ENCODE peak calls at places on chromosome 15, in six cellular contexts. Z is K562, Y is HCT116, B is H1, Q is HepG2, M is GM12878. D is an unnamed sample.

GRCh38 chr15:74433592-74434259 is at the start of gene SEMA7A:
- DNase-seq in Z (peak), Y (peak), B (peak), Q (peak), M (peak), D (peak)

GRCh38 chr15:73270366-73271097 is 98.2 kb downstream of the HCN4 start:
- DNase-seq in Z (no peak), Y (no peak), B (no peak), Q (peak), M (no peak), D (no peak)

GRCh38 chr15:27673766-27674445 is 425.2 kb downstream of the OCA2 start:
- DNase-seq in Z (no peak), Y (no peak), B (no peak), Q (no peak), M (no peak), D (no peak)

GRCh38 chr15:25242166-25242879 is 196.5 kb downstream of the UBE3A start:
- DNase-seq in Z (no peak), Y (no peak), B (no peak), Q (no peak), M (no peak), D (no peak)

GRCh38 chr15:82532991-82533481 is 7.2 kb downstream of the RPS17 start:
- DNase-seq in Z (no peak), Y (no peak), B (peak), Q (no peak), M (no peak), D (no peak)

GRCh38 chr15:82044373-82045178 is 1.2 kb downstream of the MEX3B start:
- DNase-seq in Z (no peak), Y (no peak), B (peak), Q (no peak), M (no peak), D (peak)

GRCh38 chr15:47961401-47962090 is 159.2 kb upstream of the SLC24A5 start:
- DNase-seq in Z (no peak), Y (no peak), B (no peak), Q (no peak), M (peak), D (no peak)

GRCh38 chr15:61736792-61737191 is 323.5 kb downstream of the VPS13C start:
- DNase-seq in Z (no peak), Y (no peak), B (no peak), Q (no peak), M (no peak), D (no peak)

GRCh38 chr15:42145546-42146455 is 10.6 kb downstream of the PLA2G4F start:
- DNase-seq in Z (no peak), Y (no peak), B (no peak), Q (no peak), M (no peak), D (no peak)

GRCh38 chr15:64828985-64829384 is 3.5 kb upstream of the PIF1 start:
- DNase-seq in Z (no peak), Y (peak), B (no peak), Q (no peak), M (no peak), D (no peak)

GRCh38 chr15:73024161-73024560 is 28.1 kb upstream of the NEO1 start:
- DNase-seq in Z (no peak), Y (no peak), B (no peak), Q (no peak), M (no peak), D (no peak)

GRCh38 chr15:87416591-87417257 is 839.8 kb downstream of the NTRK3 start:
- DNase-seq in Z (no peak), Y (no peak), B (no peak), Q (no peak), M (no peak), D (no peak)

GRCh38 chr15:77714555-77714954 is 81.8 kb upstream of the LINGO1 start:
- DNase-seq in Z (no peak), Y (no peak), B (no peak), Q (no peak), M (no peak), D (no peak)

GRCh38 chr15:65917407-65917756 is 48.1 kb downstream of the RAB11A start:
- DNase-seq in Z (no peak), Y (no peak), B (no peak), Q (no peak), M (no peak), D (no peak)

GRCh38 chr15:45522931-45523331 is 376 bp upstream of the SLC30A4 start:
- DNase-seq in Z (no peak), Y (no peak), B (no peak), Q (no peak), M (no peak), D (peak)

GRCh38 chr15:52784799-52785671 is 5.1 kb downstream of the ONECUT1 start:
- DNase-seq in Z (no peak), Y (no peak), B (peak), Q (peak), M (no peak), D (no peak)

GRCh38 chr15:40291088-40291574 is 8.3 kb upstream of the ANKRD63 start:
- DNase-seq in Z (peak), Y (no peak), B (peak), Q (no peak), M (no peak), D (peak)

GRCh38 chr15:92494791-92495190 is 101.1 kb downstream of the ST8SIA2 start:
- DNase-seq in Z (no peak), Y (no peak), B (peak), Q (no peak), M (no peak), D (no peak)

GRCh38 chr15:90035095-90035834 is 34.1 kb downstream of the ZNF710 start:
- DNase-seq in Z (no peak), Y (no peak), B (no peak), Q (peak), M (no peak), D (peak)

GRCh38 chr15:40354408-40355171 is 3.4 kb upstream of the DISP2 start:
- DNase-seq in Z (peak), Y (no peak), B (peak), Q (no peak), M (no peak), D (peak)

GRCh38 chr15:61906961-61907752 is 153.1 kb downstream of the VPS13C start:
- DNase-seq in Z (no peak), Y (no peak), B (no peak), Q (peak), M (no peak), D (no peak)

GRCh38 chr15:62533687-62534086 is 368.6 kb upstream of the C2CD4B start:
- DNase-seq in Z (no peak), Y (no peak), B (no peak), Q (no peak), M (no peak), D (no peak)

GRCh38 chr15:70422342-70422741 is 324.6 kb upstream of the TLE3 start:
- DNase-seq in Z (no peak), Y (no peak), B (no peak), Q (no peak), M (no peak), D (no peak)

GRCh38 chr15:74959643-74959939 is 3.0 kb upstream of the RPP25 start:
- DNase-seq in Z (peak), Y (no peak), B (no peak), Q (no peak), M (no peak), D (no peak)

GRCh38 chr15:55319537-55320325 is 709 bp downstream of the PIGB start:
- DNase-seq in Z (peak), Y (no peak), B (no peak), Q (no peak), M (peak), D (no peak)

GRCh38 chr15:53559364-53560253 is 199.9 kb downstream of the WDR72 start:
- DNase-seq in Z (no peak), Y (no peak), B (no peak), Q (peak), M (no peak), D (no peak)

GRCh38 chr15:48459571-48460461 is 128.6 kb downstream of the DUT start:
- DNase-seq in Z (no peak), Y (peak), B (no peak), Q (no peak), M (no peak), D (peak)

GRCh38 chr15:43134157-43134637 is 811 bp downstream of the TMEM62 start:
- DNase-seq in Z (peak), Y (no peak), B (no peak), Q (no peak), M (no peak), D (peak)

GRCh38 chr15:58362262-58362922 is 69.4 kb upstream of the LIPC start:
- DNase-seq in Z (no peak), Y (no peak), B (no peak), Q (no peak), M (no peak), D (no peak)

GRCh38 chr15:24848050-24848449 is 106.7 kb upstream of the SNRPN start:
- DNase-seq in Z (no peak), Y (no peak), B (no peak), Q (no peak), M (no peak), D (peak)

GRCh38 chr15:22855791-22856190 is 17.3 kb downstream of the NIPA2 start:
- DNase-seq in Z (no peak), Y (no peak), B (no peak), Q (no peak), M (no peak), D (no peak)

GRCh38 chr15:33067456-33067855 is 127.1 kb downstream of the FMN1 start:
- DNase-seq in Z (no peak), Y (no peak), B (no peak), Q (no peak), M (no peak), D (no peak)

DNA sequence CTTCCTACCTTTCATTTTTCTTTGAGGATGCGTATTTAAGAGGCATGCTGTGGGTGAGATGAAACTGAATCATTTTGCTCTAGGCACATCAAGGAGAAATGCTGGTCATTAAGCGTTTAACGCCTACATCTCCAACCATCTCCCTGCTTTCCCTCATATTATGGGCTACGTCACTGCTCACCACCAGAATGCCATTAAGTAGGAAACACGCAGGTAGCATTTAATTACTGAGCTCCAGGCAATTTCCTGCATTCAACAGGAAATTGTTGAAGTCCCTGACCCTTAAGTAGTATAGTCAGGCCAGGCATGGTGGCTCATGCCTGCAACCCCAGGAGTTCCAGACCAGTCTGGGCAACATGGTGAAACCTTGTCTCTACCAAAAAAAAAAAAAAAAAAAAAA is 66.1 kb downstream of the CHSY1 start:
- DNase-seq in Z (no peak), Y (no peak), B (no peak), Q (no peak), M (no peak), D (no peak)
- TF ChIP-seq EZH2 in Z (no peak), Y (no peak), B (no peak), Q (no peak), M (no peak), D (no peak)

GRCh38 chr15:80152896-80153876 is at the start of gene FAH:
- DNase-seq in Z (no peak), Y (no peak), B (peak), Q (peak), M (no peak), D (peak)
- TF ChIP-seq POLR2A in Z (peak), Y (no peak), B (peak), Q (peak), M (peak), D (no peak)

DNA sequence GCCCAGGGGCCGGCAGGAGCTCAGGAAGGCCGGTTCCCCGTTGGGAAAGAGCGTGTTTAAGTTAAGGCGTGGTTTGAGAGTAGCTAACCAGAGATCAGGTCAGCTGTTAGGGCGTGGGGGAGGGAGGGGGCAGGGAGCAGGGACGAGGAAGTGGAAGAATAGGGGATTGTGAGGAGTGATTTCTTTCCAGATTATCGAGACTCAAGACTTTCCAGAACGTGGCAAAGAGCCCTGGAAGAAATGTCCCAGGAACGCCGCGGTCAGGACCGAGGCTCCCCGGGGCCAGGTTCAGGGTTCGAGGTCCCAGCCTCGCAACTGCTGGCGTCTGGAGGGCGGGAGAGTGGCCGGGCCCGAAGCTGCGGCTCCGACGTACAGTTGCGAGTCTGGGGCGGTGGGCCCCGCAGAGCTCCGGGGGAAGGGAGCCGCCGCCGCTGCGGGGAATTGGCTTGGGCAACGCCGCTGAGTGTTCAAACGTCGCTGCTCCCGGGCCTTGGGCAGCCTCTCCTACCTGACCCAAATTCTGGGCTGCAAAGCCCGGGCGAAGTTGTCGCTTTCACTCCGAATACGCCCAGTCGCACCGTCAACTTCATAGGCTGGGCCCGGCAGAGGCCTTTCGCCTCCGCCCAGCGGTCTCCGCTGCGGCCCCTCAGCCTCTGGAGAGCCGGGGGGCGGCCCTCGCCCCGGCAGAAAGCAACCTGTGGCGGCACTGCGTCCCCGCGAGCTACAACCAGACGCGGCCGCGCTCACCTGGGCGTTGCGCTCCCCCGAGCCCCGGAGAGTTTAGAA is 9.5 kb downstream of the ISL2 start:
- DNase-seq in Z (no peak), Y (no peak), B (peak), Q (peak), M (no peak), D (no peak)
- TF ChIP-seq EZH2 in Z (no peak), Y (no peak), B (no peak), Q (no peak), M (no peak), D (peak)

DNA sequence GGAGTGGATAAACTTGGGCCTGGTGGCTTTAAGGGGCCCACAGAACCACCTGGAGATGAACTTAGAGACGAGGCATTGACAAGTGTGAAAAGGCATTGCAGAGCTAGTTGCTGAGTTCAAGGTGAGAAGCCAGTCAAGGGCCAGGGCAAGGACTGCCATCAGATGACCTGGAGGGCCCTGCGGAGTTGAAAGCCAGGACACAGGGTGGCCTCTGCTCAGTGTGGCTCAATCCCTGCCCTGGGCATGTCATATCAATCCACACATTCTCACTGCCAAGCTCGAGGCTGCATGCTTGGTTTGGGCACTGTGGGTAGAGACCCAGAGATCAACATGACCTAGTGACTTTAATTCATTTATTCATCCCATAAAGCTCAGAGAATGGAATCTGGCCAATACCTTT is 9.2 kb downstream of the PAQR5 start:
- DNase-seq in Z (no peak), Y (no peak), B (no peak), Q (no peak), M (no peak), D (no peak)
- TF ChIP-seq POLR2A in Z (no peak), Y (no peak), B (no peak), Q (no peak), M (no peak), D (no peak)

DNA sequence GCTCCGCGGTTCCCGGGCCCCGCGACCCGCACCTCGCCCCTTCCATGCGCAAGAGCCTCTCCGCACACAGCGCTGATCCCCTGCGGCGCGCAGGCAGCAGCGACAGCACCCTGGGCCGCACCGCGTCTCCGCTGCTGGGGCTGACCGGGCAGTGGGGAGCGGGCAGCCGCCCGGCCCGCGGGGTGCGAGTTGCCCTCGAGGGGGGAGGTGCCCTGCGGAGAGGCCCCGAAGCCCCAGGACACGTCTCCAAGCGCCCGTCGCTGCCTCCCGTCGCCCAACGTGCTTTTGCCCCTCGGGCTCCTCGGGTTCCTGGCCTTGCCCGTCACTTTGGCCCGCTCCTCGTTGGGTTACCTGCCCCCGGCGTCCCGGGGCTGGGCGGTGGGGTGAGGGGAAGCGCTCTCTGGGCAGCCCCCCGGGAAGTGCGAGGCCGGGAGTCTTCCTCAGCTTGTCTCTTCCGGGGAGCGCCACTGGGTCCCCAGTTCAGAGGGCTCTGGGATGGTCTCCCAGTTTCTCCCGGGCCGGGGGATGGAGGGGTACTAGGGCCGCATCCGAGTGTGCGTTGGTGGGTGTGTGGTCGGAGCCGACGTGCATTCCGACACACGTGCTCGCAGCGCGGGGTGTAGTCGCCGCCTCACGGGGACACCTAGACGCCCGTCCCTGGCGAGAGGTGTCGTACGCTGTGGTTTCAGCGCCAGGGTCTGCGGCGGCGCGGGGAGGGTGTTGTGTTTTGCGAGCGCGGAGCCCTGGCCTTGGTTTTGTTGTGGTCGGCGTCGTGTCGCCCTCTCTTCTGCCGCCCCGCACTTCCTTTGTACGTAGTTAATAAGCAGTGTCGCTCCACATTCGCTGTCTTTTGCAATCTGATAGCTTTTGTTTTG is 1.9 kb downstream of the IGF1R start:
- DNase-seq in Z (no peak), Y (no peak), B (no peak), Q (peak), M (no peak), D (peak)
- TF ChIP-seq EZH2 in Z (no peak), Y (no peak), B (no peak), Q (no peak), M (no peak), D (no peak)

GRCh38 chr15:59399465-59400102 is 26.9 kb upstream of the MYO1E start:
- DNase-seq in Z (no peak), Y (no peak), B (no peak), Q (no peak), M (peak), D (no peak)
- TF ChIP-seq POLR2A in Z (no peak), Y (no peak), B (no peak), Q (no peak), M (no peak), D (no peak)

DNA sequence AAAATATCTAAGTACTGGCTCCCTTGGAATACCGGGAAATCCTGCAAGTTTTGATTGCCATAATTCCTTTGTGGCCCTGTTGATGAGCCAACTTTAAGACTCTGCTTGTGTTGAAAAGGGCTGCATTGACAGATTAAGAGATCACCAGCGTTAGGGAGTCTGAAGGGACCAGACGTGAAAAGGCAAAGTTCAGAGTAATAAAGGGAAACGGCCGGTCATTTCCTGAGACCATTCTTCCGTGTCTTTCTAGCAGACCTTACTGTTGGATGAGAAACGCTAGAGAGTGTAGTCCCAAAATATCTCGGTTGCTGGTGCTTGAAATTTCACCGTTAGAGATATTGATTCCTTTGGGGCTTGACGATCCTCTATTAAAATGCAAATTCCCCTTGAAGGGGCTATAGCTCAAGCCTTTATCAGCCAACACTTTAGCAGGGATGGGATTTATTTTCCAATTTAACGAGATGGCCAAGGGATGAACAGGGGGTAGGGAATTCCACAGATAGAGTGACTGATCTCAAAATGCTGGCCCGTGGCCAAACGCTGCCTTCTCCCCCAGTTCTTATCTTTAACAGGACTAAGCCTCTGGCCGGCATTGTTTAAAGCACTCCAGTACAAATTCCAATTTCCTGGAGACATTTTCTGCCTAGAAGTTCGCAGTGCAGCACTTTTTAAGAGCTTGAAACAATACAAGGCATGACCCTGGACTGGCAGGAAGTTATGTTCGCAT is 250.4 kb downstream of the TJP1 start:
- DNase-seq in Z (peak), Y (no peak), B (no peak), Q (no peak), M (no peak), D (peak)
- TF ChIP-seq EZH2 in Z (no peak), Y (no peak), B (no peak), Q (no peak), M (no peak), D (no peak)